ENCODE peak calls at places on chromosome 11, in nine cellular contexts. One of them, this sample, is unnamed.

GRCh38 chr11:1005913-1006312 is 30.6 kb downstream of the MUC6 start:
- DNase-seq in activated naive CD8-positive, alpha-beta T cell treated with anti-CD3 and anti-CD28 coated beads, Interleukin-2, amount 50 U/mL, for 24 hours: no peak
- DNase-seq in EL: no peak
- DNase-seq in AG08395: no peak
- DNase-seq in activated CD4-positive, alpha-beta T cell treated with anti-CD3 and anti-CD28 coated beads for 4 hours: no peak
- DNase-seq in ACHN: no peak
- DNase-seq in CD4-positive, CD25-positive, alpha-beta regulatory T cell: no peak
- DNase-seq in T-helper 1 cell: no peak
- DNase-seq in iPS DF 6.9: no peak
- DNase-seq in this sample: no peak

GRCh38 chr11:2930705-2931415 is 1.6 kb upstream of the PHLDA2 start:
- DNase-seq in activated CD4-positive, alpha-beta T cell treated with anti-CD3 and anti-CD28 coated beads for 4 hours: peak
- DNase-seq in ACHN: peak
- DNase-seq in CD4-positive, CD25-positive, alpha-beta regulatory T cell: peak
- DNase-seq in EL: peak
- DNase-seq in iPS DF 6.9: peak
- DNase-seq in activated naive CD8-positive, alpha-beta T cell treated with anti-CD3 and anti-CD28 coated beads, Interleukin-2, amount 50 U/mL, for 24 hours: peak
- DNase-seq in T-helper 1 cell: no peak
- DNase-seq in AG08395: peak
- DNase-seq in this sample: peak

GRCh38 chr11:4748435-4748834 is 21.3 kb downstream of the OR51F1 start:
- DNase-seq in activated CD4-positive, alpha-beta T cell treated with anti-CD3 and anti-CD28 coated beads for 4 hours: no peak
- DNase-seq in AG08395: no peak
- DNase-seq in ACHN: no peak
- DNase-seq in activated naive CD8-positive, alpha-beta T cell treated with anti-CD3 and anti-CD28 coated beads, Interleukin-2, amount 50 U/mL, for 24 hours: no peak
- DNase-seq in iPS DF 6.9: no peak
- DNase-seq in EL: no peak
- DNase-seq in CD4-positive, CD25-positive, alpha-beta regulatory T cell: no peak
- DNase-seq in T-helper 1 cell: no peak
- DNase-seq in this sample: no peak

GRCh38 chr11:18151581-18151980 is 19.2 kb downstream of the MRGPRX3 start:
- DNase-seq in activated naive CD8-positive, alpha-beta T cell treated with anti-CD3 and anti-CD28 coated beads, Interleukin-2, amount 50 U/mL, for 24 hours: no peak
- DNase-seq in CD4-positive, CD25-positive, alpha-beta regulatory T cell: no peak
- DNase-seq in EL: no peak
- DNase-seq in activated CD4-positive, alpha-beta T cell treated with anti-CD3 and anti-CD28 coated beads for 4 hours: no peak
- DNase-seq in ACHN: no peak
- DNase-seq in AG08395: no peak
- DNase-seq in iPS DF 6.9: no peak
- DNase-seq in T-helper 1 cell: no peak
- DNase-seq in this sample: no peak

GRCh38 chr11:8310743-8311298 is 47.1 kb upstream of the LMO1 start:
- DNase-seq in activated CD4-positive, alpha-beta T cell treated with anti-CD3 and anti-CD28 coated beads for 4 hours: no peak
- DNase-seq in ACHN: no peak
- DNase-seq in T-helper 1 cell: no peak
- DNase-seq in AG08395: no peak
- DNase-seq in activated naive CD8-positive, alpha-beta T cell treated with anti-CD3 and anti-CD28 coated beads, Interleukin-2, amount 50 U/mL, for 24 hours: no peak
- DNase-seq in CD4-positive, CD25-positive, alpha-beta regulatory T cell: no peak
- DNase-seq in EL: no peak
- DNase-seq in iPS DF 6.9: no peak
- DNase-seq in this sample: no peak

GRCh38 chr11:62676698-62677097 is 2.2 kb downstream of the UBXN1 start:
- DNase-seq in T-helper 1 cell: no peak
- DNase-seq in ACHN: no peak
- DNase-seq in activated CD4-positive, alpha-beta T cell treated with anti-CD3 and anti-CD28 coated beads for 4 hours: no peak
- DNase-seq in CD4-positive, CD25-positive, alpha-beta regulatory T cell: no peak
- DNase-seq in activated naive CD8-positive, alpha-beta T cell treated with anti-CD3 and anti-CD28 coated beads, Interleukin-2, amount 50 U/mL, for 24 hours: no peak
- DNase-seq in EL: no peak
- DNase-seq in iPS DF 6.9: no peak
- DNase-seq in AG08395: no peak
- DNase-seq in this sample: no peak

GRCh38 chr11:62875698-62876483 is 4.8 kb upstream of the SLC3A2 start:
- DNase-seq in EL: no peak
- DNase-seq in CD4-positive, CD25-positive, alpha-beta regulatory T cell: no peak
- DNase-seq in ACHN: no peak
- DNase-seq in iPS DF 6.9: no peak
- DNase-seq in T-helper 1 cell: no peak
- DNase-seq in AG08395: no peak
- DNase-seq in activated CD4-positive, alpha-beta T cell treated with anti-CD3 and anti-CD28 coated beads for 4 hours: no peak
- DNase-seq in activated naive CD8-positive, alpha-beta T cell treated with anti-CD3 and anti-CD28 coated beads, Interleukin-2, amount 50 U/mL, for 24 hours: no peak
- DNase-seq in this sample: no peak

GRCh38 chr11:120115272-120116000 is 22.5 kb downstream of the TRIM29 start:
- DNase-seq in activated CD4-positive, alpha-beta T cell treated with anti-CD3 and anti-CD28 coated beads for 4 hours: no peak
- DNase-seq in AG08395: no peak
- DNase-seq in T-helper 1 cell: no peak
- DNase-seq in iPS DF 6.9: no peak
- DNase-seq in activated naive CD8-positive, alpha-beta T cell treated with anti-CD3 and anti-CD28 coated beads, Interleukin-2, amount 50 U/mL, for 24 hours: no peak
- DNase-seq in ACHN: no peak
- DNase-seq in CD4-positive, CD25-positive, alpha-beta regulatory T cell: no peak
- DNase-seq in EL: no peak
- DNase-seq in this sample: no peak

GRCh38 chr11:67022341-67022933 is 497 bp upstream of the SYT12 start:
- DNase-seq in AG08395: no peak
- DNase-seq in EL: peak
- DNase-seq in T-helper 1 cell: no peak
- DNase-seq in activated naive CD8-positive, alpha-beta T cell treated with anti-CD3 and anti-CD28 coated beads, Interleukin-2, amount 50 U/mL, for 24 hours: no peak
- DNase-seq in ACHN: no peak
- DNase-seq in activated CD4-positive, alpha-beta T cell treated with anti-CD3 and anti-CD28 coated beads for 4 hours: no peak
- DNase-seq in CD4-positive, CD25-positive, alpha-beta regulatory T cell: no peak
- DNase-seq in iPS DF 6.9: no peak
- DNase-seq in this sample: peak

GRCh38 chr11:33828604-33829429 is 54.5 kb upstream of the FBXO3 start:
- DNase-seq in activated naive CD8-positive, alpha-beta T cell treated with anti-CD3 and anti-CD28 coated beads, Interleukin-2, amount 50 U/mL, for 24 hours: no peak
- DNase-seq in CD4-positive, CD25-positive, alpha-beta regulatory T cell: no peak
- DNase-seq in activated CD4-positive, alpha-beta T cell treated with anti-CD3 and anti-CD28 coated beads for 4 hours: no peak
- DNase-seq in T-helper 1 cell: no peak
- DNase-seq in ACHN: no peak
- DNase-seq in EL: no peak
- DNase-seq in AG08395: no peak
- DNase-seq in iPS DF 6.9: no peak
- DNase-seq in this sample: no peak

GRCh38 chr11:75499423-75500305 is 26.1 kb downstream of the GDPD5 start:
- DNase-seq in AG08395: peak
- DNase-seq in activated CD4-positive, alpha-beta T cell treated with anti-CD3 and anti-CD28 coated beads for 4 hours: no peak
- DNase-seq in EL: peak
- DNase-seq in CD4-positive, CD25-positive, alpha-beta regulatory T cell: no peak
- DNase-seq in activated naive CD8-positive, alpha-beta T cell treated with anti-CD3 and anti-CD28 coated beads, Interleukin-2, amount 50 U/mL, for 24 hours: no peak
- DNase-seq in ACHN: peak
- DNase-seq in T-helper 1 cell: no peak
- DNase-seq in iPS DF 6.9: no peak
- DNase-seq in this sample: no peak

GRCh38 chr11:93605638-93606037 is 55.8 kb upstream of the CEP295 start:
- DNase-seq in CD4-positive, CD25-positive, alpha-beta regulatory T cell: no peak
- DNase-seq in activated naive CD8-positive, alpha-beta T cell treated with anti-CD3 and anti-CD28 coated beads, Interleukin-2, amount 50 U/mL, for 24 hours: no peak
- DNase-seq in ACHN: no peak
- DNase-seq in activated CD4-positive, alpha-beta T cell treated with anti-CD3 and anti-CD28 coated beads for 4 hours: no peak
- DNase-seq in iPS DF 6.9: no peak
- DNase-seq in EL: no peak
- DNase-seq in AG08395: no peak
- DNase-seq in T-helper 1 cell: no peak
- DNase-seq in this sample: no peak

GRCh38 chr11:81255905-81256304 is 1477.8 kb downstream of the FAM181B start:
- DNase-seq in EL: no peak
- DNase-seq in T-helper 1 cell: no peak
- DNase-seq in iPS DF 6.9: no peak
- DNase-seq in ACHN: no peak
- DNase-seq in activated naive CD8-positive, alpha-beta T cell treated with anti-CD3 and anti-CD28 coated beads, Interleukin-2, amount 50 U/mL, for 24 hours: no peak
- DNase-seq in CD4-positive, CD25-positive, alpha-beta regulatory T cell: no peak
- DNase-seq in AG08395: no peak
- DNase-seq in activated CD4-positive, alpha-beta T cell treated with anti-CD3 and anti-CD28 coated beads for 4 hours: no peak
- DNase-seq in this sample: no peak

GRCh38 chr11:57604289-57605010 is 7.0 kb downstream of the SERPING1 start:
- DNase-seq in ACHN: no peak
- DNase-seq in T-helper 1 cell: no peak
- DNase-seq in AG08395: no peak
- DNase-seq in iPS DF 6.9: no peak
- DNase-seq in activated CD4-positive, alpha-beta T cell treated with anti-CD3 and anti-CD28 coated beads for 4 hours: no peak
- DNase-seq in activated naive CD8-positive, alpha-beta T cell treated with anti-CD3 and anti-CD28 coated beads, Interleukin-2, amount 50 U/mL, for 24 hours: no peak
- DNase-seq in CD4-positive, CD25-positive, alpha-beta regulatory T cell: peak
- DNase-seq in EL: no peak
- DNase-seq in this sample: no peak

GRCh38 chr11:122486793-122487495 is 168.6 kb upstream of the UBASH3B start:
- DNase-seq in EL: peak
- DNase-seq in T-helper 1 cell: no peak
- DNase-seq in iPS DF 6.9: peak
- DNase-seq in AG08395: no peak
- DNase-seq in ACHN: no peak
- DNase-seq in activated naive CD8-positive, alpha-beta T cell treated with anti-CD3 and anti-CD28 coated beads, Interleukin-2, amount 50 U/mL, for 24 hours: no peak
- DNase-seq in activated CD4-positive, alpha-beta T cell treated with anti-CD3 and anti-CD28 coated beads for 4 hours: no peak
- DNase-seq in CD4-positive, CD25-positive, alpha-beta regulatory T cell: no peak
- DNase-seq in this sample: peak

GRCh38 chr11:57318178-57318577 is 6.6 kb downstream of the TNKS1BP1 start:
- DNase-seq in iPS DF 6.9: no peak
- DNase-seq in EL: no peak
- DNase-seq in T-helper 1 cell: no peak
- DNase-seq in AG08395: peak
- DNase-seq in CD4-positive, CD25-positive, alpha-beta regulatory T cell: no peak
- DNase-seq in ACHN: no peak
- DNase-seq in activated naive CD8-positive, alpha-beta T cell treated with anti-CD3 and anti-CD28 coated beads, Interleukin-2, amount 50 U/mL, for 24 hours: no peak
- DNase-seq in activated CD4-positive, alpha-beta T cell treated with anti-CD3 and anti-CD28 coated beads for 4 hours: no peak
- DNase-seq in this sample: no peak

GRCh38 chr11:102733232-102733875 is 8.6 kb upstream of the MMP8 start:
- DNase-seq in ACHN: peak
- DNase-seq in T-helper 1 cell: no peak
- DNase-seq in AG08395: peak
- DNase-seq in activated naive CD8-positive, alpha-beta T cell treated with anti-CD3 and anti-CD28 coated beads, Interleukin-2, amount 50 U/mL, for 24 hours: peak
- DNase-seq in iPS DF 6.9: peak
- DNase-seq in EL: peak
- DNase-seq in CD4-positive, CD25-positive, alpha-beta regulatory T cell: peak
- DNase-seq in activated CD4-positive, alpha-beta T cell treated with anti-CD3 and anti-CD28 coated beads for 4 hours: no peak
- DNase-seq in this sample: peak

GRCh38 chr11:106990322-106990721 is 28.0 kb downstream of the GUCY1A2 start:
- DNase-seq in T-helper 1 cell: no peak
- DNase-seq in activated naive CD8-positive, alpha-beta T cell treated with anti-CD3 and anti-CD28 coated beads, Interleukin-2, amount 50 U/mL, for 24 hours: no peak
- DNase-seq in ACHN: no peak
- DNase-seq in iPS DF 6.9: no peak
- DNase-seq in activated CD4-positive, alpha-beta T cell treated with anti-CD3 and anti-CD28 coated beads for 4 hours: no peak
- DNase-seq in CD4-positive, CD25-positive, alpha-beta regulatory T cell: no peak
- DNase-seq in EL: no peak
- DNase-seq in AG08395: no peak
- DNase-seq in this sample: no peak

GRCh38 chr11:19674831-19675230 is 37.8 kb upstream of the NAV2 start:
- DNase-seq in EL: no peak
- DNase-seq in T-helper 1 cell: no peak
- DNase-seq in activated naive CD8-positive, alpha-beta T cell treated with anti-CD3 and anti-CD28 coated beads, Interleukin-2, amount 50 U/mL, for 24 hours: no peak
- DNase-seq in ACHN: no peak
- DNase-seq in activated CD4-positive, alpha-beta T cell treated with anti-CD3 and anti-CD28 coated beads for 4 hours: no peak
- DNase-seq in AG08395: no peak
- DNase-seq in CD4-positive, CD25-positive, alpha-beta regulatory T cell: no peak
- DNase-seq in iPS DF 6.9: no peak
- DNase-seq in this sample: no peak

GRCh38 chr11:40183073-40184064 is 1276.1 kb downstream of the LRRC4C start:
- DNase-seq in EL: no peak
- DNase-seq in T-helper 1 cell: no peak
- DNase-seq in CD4-positive, CD25-positive, alpha-beta regulatory T cell: no peak
- DNase-seq in AG08395: no peak
- DNase-seq in activated naive CD8-positive, alpha-beta T cell treated with anti-CD3 and anti-CD28 coated beads, Interleukin-2, amount 50 U/mL, for 24 hours: no peak
- DNase-seq in ACHN: no peak
- DNase-seq in activated CD4-positive, alpha-beta T cell treated with anti-CD3 and anti-CD28 coated beads for 4 hours: no peak
- DNase-seq in iPS DF 6.9: no peak
- DNase-seq in this sample: no peak

GRCh38 chr11:32087602-32088001 is 3.3 kb upstream of the RCN1 start:
- DNase-seq in activated naive CD8-positive, alpha-beta T cell treated with anti-CD3 and anti-CD28 coated beads, Interleukin-2, amount 50 U/mL, for 24 hours: no peak
- DNase-seq in iPS DF 6.9: no peak
- DNase-seq in T-helper 1 cell: no peak
- DNase-seq in activated CD4-positive, alpha-beta T cell treated with anti-CD3 and anti-CD28 coated beads for 4 hours: no peak
- DNase-seq in ACHN: peak
- DNase-seq in AG08395: peak
- DNase-seq in EL: peak
- DNase-seq in CD4-positive, CD25-positive, alpha-beta regulatory T cell: no peak
- DNase-seq in this sample: no peak

GRCh38 chr11:746289-747175 is 732 bp upstream of the TALDO1 start:
- DNase-seq in EL: peak
- DNase-seq in AG08395: no peak
- DNase-seq in CD4-positive, CD25-positive, alpha-beta regulatory T cell: peak
- DNase-seq in activated CD4-positive, alpha-beta T cell treated with anti-CD3 and anti-CD28 coated beads for 4 hours: no peak
- DNase-seq in activated naive CD8-positive, alpha-beta T cell treated with anti-CD3 and anti-CD28 coated beads, Interleukin-2, amount 50 U/mL, for 24 hours: no peak
- DNase-seq in iPS DF 6.9: no peak
- DNase-seq in T-helper 1 cell: no peak
- DNase-seq in ACHN: no peak
- DNase-seq in this sample: peak

GRCh38 chr11:128343870-128344269 is 243.5 kb downstream of the ETS1 start:
- DNase-seq in activated naive CD8-positive, alpha-beta T cell treated with anti-CD3 and anti-CD28 coated beads, Interleukin-2, amount 50 U/mL, for 24 hours: no peak
- DNase-seq in iPS DF 6.9: no peak
- DNase-seq in T-helper 1 cell: no peak
- DNase-seq in activated CD4-positive, alpha-beta T cell treated with anti-CD3 and anti-CD28 coated beads for 4 hours: no peak
- DNase-seq in CD4-positive, CD25-positive, alpha-beta regulatory T cell: peak
- DNase-seq in EL: no peak
- DNase-seq in ACHN: no peak
- DNase-seq in AG08395: no peak
- DNase-seq in this sample: no peak

GRCh38 chr11:35237860-35238715 is 99.1 kb downstream of the CD44 start:
- DNase-seq in ACHN: peak
- DNase-seq in iPS DF 6.9: peak
- DNase-seq in CD4-positive, CD25-positive, alpha-beta regulatory T cell: peak
- DNase-seq in T-helper 1 cell: peak
- DNase-seq in activated naive CD8-positive, alpha-beta T cell treated with anti-CD3 and anti-CD28 coated beads, Interleukin-2, amount 50 U/mL, for 24 hours: peak
- DNase-seq in EL: peak
- DNase-seq in activated CD4-positive, alpha-beta T cell treated with anti-CD3 and anti-CD28 coated beads for 4 hours: peak
- DNase-seq in AG08395: no peak
- DNase-seq in this sample: peak

GRCh38 chr11:45250035-45250693 is 36.0 kb downstream of the SYT13 start:
- DNase-seq in EL: no peak
- DNase-seq in T-helper 1 cell: no peak
- DNase-seq in activated naive CD8-positive, alpha-beta T cell treated with anti-CD3 and anti-CD28 coated beads, Interleukin-2, amount 50 U/mL, for 24 hours: no peak
- DNase-seq in ACHN: no peak
- DNase-seq in activated CD4-positive, alpha-beta T cell treated with anti-CD3 and anti-CD28 coated beads for 4 hours: no peak
- DNase-seq in iPS DF 6.9: no peak
- DNase-seq in AG08395: no peak
- DNase-seq in CD4-positive, CD25-positive, alpha-beta regulatory T cell: no peak
- DNase-seq in this sample: no peak

GRCh38 chr11:33538726-33539125 is 161.9 kb downstream of the C11orf91 start:
- DNase-seq in activated naive CD8-positive, alpha-beta T cell treated with anti-CD3 and anti-CD28 coated beads, Interleukin-2, amount 50 U/mL, for 24 hours: no peak
- DNase-seq in iPS DF 6.9: no peak
- DNase-seq in T-helper 1 cell: no peak
- DNase-seq in CD4-positive, CD25-positive, alpha-beta regulatory T cell: no peak
- DNase-seq in ACHN: no peak
- DNase-seq in AG08395: no peak
- DNase-seq in activated CD4-positive, alpha-beta T cell treated with anti-CD3 and anti-CD28 coated beads for 4 hours: no peak
- DNase-seq in EL: no peak
- DNase-seq in this sample: no peak

GRCh38 chr11:35170503-35170902 is 31.5 kb downstream of the CD44 start:
- DNase-seq in ACHN: no peak
- DNase-seq in activated naive CD8-positive, alpha-beta T cell treated with anti-CD3 and anti-CD28 coated beads, Interleukin-2, amount 50 U/mL, for 24 hours: no peak
- DNase-seq in AG08395: peak
- DNase-seq in CD4-positive, CD25-positive, alpha-beta regulatory T cell: no peak
- DNase-seq in activated CD4-positive, alpha-beta T cell treated with anti-CD3 and anti-CD28 coated beads for 4 hours: no peak
- DNase-seq in T-helper 1 cell: no peak
- DNase-seq in EL: peak
- DNase-seq in iPS DF 6.9: no peak
- DNase-seq in this sample: no peak